ENCODE peak calls at places on chromosome 19, in ten cellular contexts. H, C, Y, D, G, O, M, R, J and Q are unnamed samples.

GRCh38 chr19:21483589-21484170 is 21.7 kb upstream of the ZNF429 start:
- DNase-seq in H (peak; percentile 31), C (peak; percentile 29), Y (peak; percentile 47), D (no peak), G (no peak), O (no peak), M (no peak), R (peak; percentile 6), J (peak; percentile 38), Q (no peak)

GRCh38 chr19:14073925-14074838 is 1.6 kb downstream of the MISP3 start:
- DNase-seq in H (no peak), C (peak; percentile 33), Y (no peak), D (no peak), G (no peak), O (no peak), M (peak; percentile 45), R (no peak), J (no peak), Q (no peak)

GRCh38 chr19:19211499-19212432 is at the start of gene NCAN:
- DNase-seq in H (no peak), C (no peak), Y (peak; percentile 1), D (no peak), G (no peak), O (peak; percentile 64), M (no peak), R (no peak), J (no peak), Q (no peak)

GRCh38 chr19:12675940-12676339 is 5.7 kb downstream of the DHPS start:
- DNase-seq in H (no peak), C (no peak), Y (no peak), D (no peak), G (no peak), O (no peak), M (no peak), R (no peak), J (no peak), Q (no peak)

GRCh38 chr19:42193706-42194105 is 23.8 kb downstream of the DEDD2 start:
- DNase-seq in H (no peak), C (no peak), Y (no peak), D (no peak), G (no peak), O (no peak), M (no peak), R (peak; percentile 91), J (no peak), Q (no peak)

GRCh38 chr19:18046066-18046718 is 38.2 kb downstream of the ARRDC2 start:
- DNase-seq in H (no peak), C (no peak), Y (no peak), D (no peak), G (no peak), O (no peak), M (peak; percentile 85), R (peak; percentile 58), J (no peak), Q (peak; percentile 17)

GRCh38 chr19:12052057-12052570 is 647 bp downstream of the ZNF878 start:
- DNase-seq in H (no peak), C (no peak), Y (peak; percentile 9), D (no peak), G (no peak), O (no peak), M (peak; percentile 26), R (no peak), J (no peak), Q (no peak)

GRCh38 chr19:23943411-23943810 is 28.7 kb downstream of the ZNF726 start:
- DNase-seq in H (no peak), C (peak; percentile 1), Y (no peak), D (no peak), G (no peak), O (no peak), M (no peak), R (no peak), J (no peak), Q (no peak)

GRCh38 chr19:28003543-28003942 is 1209.4 kb downstream of the UQCRFS1 start:
- DNase-seq in H (no peak), C (no peak), Y (no peak), D (no peak), G (no peak), O (no peak), M (no peak), R (no peak), J (no peak), Q (no peak)

GRCh38 chr19:54106716-54107115 is 4.1 kb downstream of the NDUFA3 start:
- DNase-seq in H (no peak), C (no peak), Y (no peak), D (no peak), G (no peak), O (no peak), M (no peak), R (no peak), J (no peak), Q (no peak)

GRCh38 chr19:23263870-23264590 is 13.8 kb upstream of the ZNF724 start:
- DNase-seq in H (no peak), C (no peak), Y (no peak), D (no peak), G (no peak), O (no peak), M (no peak), R (no peak), J (no peak), Q (no peak)

GRCh38 chr19:29397748-29398147 is 128.0 kb upstream of the VSTM2B start:
- DNase-seq in H (no peak), C (no peak), Y (no peak), D (no peak), G (no peak), O (no peak), M (no peak), R (no peak), J (no peak), Q (no peak)

GRCh38 chr19:49567722-49568454 is 12.5 kb downstream of the NOSIP start:
- DNase-seq in H (peak; percentile 51), C (no peak), Y (no peak), D (no peak), G (no peak), O (no peak), M (no peak), R (no peak), J (no peak), Q (no peak)

GRCh38 chr19:9474975-9475374 is 23.4 kb downstream of the ZNF560 start:
- DNase-seq in H (no peak), C (no peak), Y (no peak), D (no peak), G (no peak), O (no peak), M (no peak), R (no peak), J (no peak), Q (no peak)

GRCh38 chr19:14113762-14114414 is 3.7 kb downstream of the PRKACA start:
- DNase-seq in H (peak; percentile 15), C (peak; percentile 51), Y (no peak), D (no peak), G (no peak), O (peak; percentile 16), M (no peak), R (no peak), J (no peak), Q (no peak)

GRCh38 chr19:38656171-38656981 is 8.9 kb downstream of the ACTN4 start:
- DNase-seq in H (peak; percentile 12), C (no peak), Y (no peak), D (no peak), G (no peak), O (no peak), M (no peak), R (peak; percentile 93), J (no peak), Q (no peak)

GRCh38 chr19:14318873-14319272 is 62.4 kb upstream of the ADGRE5 start:
- DNase-seq in H (no peak), C (peak; percentile 12), Y (no peak), D (no peak), G (no peak), O (no peak), M (no peak), R (no peak), J (no peak), Q (peak; percentile 47)

GRCh38 chr19:412356-413355 is 3.7 kb upstream of the C2CD4C start:
- DNase-seq in H (no peak), C (no peak), Y (no peak), D (no peak), G (no peak), O (no peak), M (no peak), R (no peak), J (no peak), Q (no peak)

GRCh38 chr19:46404039-46404883 is 9.1 kb downstream of the CCDC8 start:
- DNase-seq in H (no peak), C (peak; percentile 80), Y (no peak), D (no peak), G (no peak), O (no peak), M (no peak), R (peak; percentile 41), J (no peak), Q (no peak)